ENCODE peak calls at places on chromosome 14, in eight cellular contexts. E is naive thymus-derived CD8-positive, alpha-beta T cell; S is left ventricle myocardium superior; R is GM12878; L is ureter; V is HCEC 1CT; U is OCI-LY7; Y is HEK293T. A is an unnamed sample.

GRCh38 chr14:68518180-68518579 is 274.7 kb downstream of the ZFP36L1 start:
- DNase-seq in E (no peak), S (no peak), R (no peak), L (no peak), V (no peak), U (no peak), Y (no peak), A (no peak)

GRCh38 chr14:31208546-31209424 is 1.2 kb upstream of the HECTD1 start:
- DNase-seq in E (no peak), S (no peak), R (no peak), L (no peak), V (no peak), U (no peak), Y (no peak), A (peak; percentile 29)

GRCh38 chr14:65242732-65243134 is 140.4 kb upstream of the MAX start:
- DNase-seq in E (no peak), S (no peak), R (no peak), L (no peak), V (no peak), U (no peak), Y (no peak), A (no peak)

GRCh38 chr14:100381386-100382105 is 58.4 kb downstream of the SLC25A47 start:
- DNase-seq in E (no peak), S (no peak), R (no peak), L (no peak), V (no peak), U (no peak), Y (no peak), A (no peak)

GRCh38 chr14:100472094-100472455 is 115.1 kb downstream of the BEGAIN start:
- DNase-seq in E (no peak), S (no peak), R (no peak), L (no peak), V (no peak), U (peak; percentile 21), Y (no peak), A (no peak)

GRCh38 chr14:55671641-55672040 is 91.6 kb downstream of the KTN1 start:
- DNase-seq in E (no peak), S (no peak), R (no peak), L (no peak), V (no peak), U (no peak), Y (no peak), A (no peak)

GRCh38 chr14:35927727-35928126 is 101.6 kb downstream of the BRMS1L start:
- DNase-seq in E (no peak), S (no peak), R (no peak), L (no peak), V (peak; percentile 3), U (no peak), Y (no peak), A (no peak)

GRCh38 chr14:20477211-20477876 is 8.1 kb downstream of the PNP start:
- DNase-seq in E (peak; percentile 63), S (peak; percentile 60), R (no peak), L (no peak), V (no peak), U (peak; percentile 51), Y (no peak), A (peak; percentile 42)

GRCh38 chr14:30656190-30656632 is 34.1 kb downstream of the SCFD1 start:
- DNase-seq in E (peak; percentile 5), S (no peak), R (peak; percentile 4), L (no peak), V (peak; percentile 47), U (peak; percentile 60), Y (peak; percentile 41), A (peak; percentile 32)

GRCh38 chr14:87615822-87616679 is 376.9 kb downstream of the GALC start:
- DNase-seq in E (no peak), S (peak; percentile 27), R (no peak), L (no peak), V (peak; percentile 18), U (peak; percentile 83), Y (peak; percentile 56), A (peak; percentile 30)

GRCh38 chr14:94079891-94080605 is 954 bp downstream of the DDX24 start:
- DNase-seq in E (peak; percentile 61), S (no peak), R (no peak), L (no peak), V (no peak), U (no peak), Y (no peak), A (peak; percentile 36)

GRCh38 chr14:90248594-90248993 is 7.8 kb upstream of the PSMC1 start:
- DNase-seq in E (no peak), S (no peak), R (no peak), L (no peak), V (no peak), U (no peak), Y (no peak), A (no peak)

GRCh38 chr14:61866932-61867920 is 105.0 kb downstream of the SNAPC1 start:
- DNase-seq in E (no peak), S (no peak), R (peak; percentile 88), L (no peak), V (no peak), U (no peak), Y (no peak), A (no peak)

GRCh38 chr14:31138301-31138700 is 69.3 kb downstream of the HECTD1 start:
- DNase-seq in E (no peak), S (no peak), R (no peak), L (no peak), V (no peak), U (no peak), Y (no peak), A (no peak)

GRCh38 chr14:87944987-87945604 is 47.9 kb downstream of the GALC start:
- DNase-seq in E (peak; percentile 48), S (no peak), R (no peak), L (no peak), V (peak; percentile 48), U (peak; percentile 56), Y (peak; percentile 9), A (peak; percentile 13)

GRCh38 chr14:94322648-94323570 is at the start of gene SERPINA6:
- DNase-seq in E (no peak), S (no peak), R (no peak), L (no peak), V (no peak), U (no peak), Y (no peak), A (no peak)

GRCh38 chr14:49461529-49462401 is 124.4 kb downstream of the RPS29 start:
- DNase-seq in E (peak; percentile 70), S (no peak), R (peak; percentile 43), L (peak; percentile 54), V (peak; percentile 61), U (peak; percentile 83), Y (peak; percentile 30), A (peak; percentile 33)

GRCh38 chr14:90562652-90563051 is 165.8 kb downstream of the CALM1 start:
- DNase-seq in E (no peak), S (no peak), R (no peak), L (no peak), V (no peak), U (no peak), Y (no peak), A (no peak)

GRCh38 chr14:34069854-34070582 is 119.1 kb upstream of the EGLN3 start:
- DNase-seq in E (no peak), S (no peak), R (no peak), L (no peak), V (no peak), U (no peak), Y (no peak), A (no peak)

GRCh38 chr14:49893309-49894213 is 679 bp downstream of the ARF6 start:
- DNase-seq in E (peak; percentile 79), S (peak; percentile 77), R (no peak), L (peak; percentile 62), V (peak; percentile 39), U (peak; percentile 66), Y (peak; percentile 51), A (peak; percentile 73)

GRCh38 chr14:79783061-79783460 is 428.2 kb downstream of the DIO2 start:
- DNase-seq in E (no peak), S (no peak), R (no peak), L (no peak), V (no peak), U (no peak), Y (no peak), A (no peak)

GRCh38 chr14:38866461-38866860 is 236.6 kb downstream of the SEC23A start:
- DNase-seq in E (no peak), S (no peak), R (no peak), L (no peak), V (no peak), U (no peak), Y (no peak), A (no peak)

GRCh38 chr14:35807131-35807961 is 1.7 kb downstream of the RALGAPA1 start:
- DNase-seq in E (no peak), S (no peak), R (no peak), L (no peak), V (no peak), U (no peak), Y (no peak), A (no peak)

GRCh38 chr14:95507174-95507573 is 9.3 kb downstream of the SYNE3 start:
- DNase-seq in E (no peak), S (peak; percentile 75), R (no peak), L (peak; percentile 82), V (peak; percentile 95), U (no peak), Y (no peak), A (no peak)

GRCh38 chr14:35387209-35387608 is 17.3 kb downstream of the NFKBIA start:
- DNase-seq in E (no peak), S (no peak), R (no peak), L (no peak), V (no peak), U (no peak), Y (no peak), A (no peak)

GRCh38 chr14:104503691-104504090 is 75.9 kb upstream of the C14orf180 start:
- DNase-seq in E (no peak), S (no peak), R (no peak), L (no peak), V (no peak), U (no peak), Y (no peak), A (no peak)

GRCh38 chr14:69713127-69713800 is 53.7 kb upstream of the SRSF5 start:
- DNase-seq in E (no peak), S (no peak), R (no peak), L (peak; percentile 68), V (no peak), U (no peak), Y (no peak), A (no peak)

GRCh38 chr14:96267336-96267735 is 11.3 kb downstream of the BDKRB1 start:
- DNase-seq in E (no peak), S (no peak), R (no peak), L (peak; percentile 75), V (peak; percentile 49), U (no peak), Y (no peak), A (no peak)

GRCh38 chr14:77763316-77763715 is 2.4 kb upstream of the SNW1 start:
- DNase-seq in E (no peak), S (no peak), R (no peak), L (no peak), V (no peak), U (no peak), Y (no peak), A (no peak)

GRCh38 chr14:89625208-89625987 is 208.4 kb upstream of the FOXN3 start:
- DNase-seq in E (no peak), S (peak; percentile 63), R (no peak), L (no peak), V (no peak), U (no peak), Y (no peak), A (no peak)

GRCh38 chr14:101075025-101075800 is 171.7 kb upstream of the RTL1 start:
- DNase-seq in E (no peak), S (no peak), R (no peak), L (peak; percentile 36), V (no peak), U (no peak), Y (no peak), A (no peak)

GRCh38 chr14:58839233-58839632 is 201.5 kb downstream of the DACT1 start:
- DNase-seq in E (no peak), S (no peak), R (no peak), L (no peak), V (no peak), U (no peak), Y (no peak), A (no peak)

GRCh38 chr14:68952544-68953535 is 26.3 kb downstream of the ACTN1 start:
- DNase-seq in E (no peak), S (peak; percentile 62), R (no peak), L (no peak), V (peak; percentile 65), U (no peak), Y (no peak), A (no peak)

GRCh38 chr14:61535032-61535431 is 160.3 kb upstream of the HIF1A start:
- DNase-seq in E (no peak), S (no peak), R (no peak), L (no peak), V (no peak), U (no peak), Y (no peak), A (no peak)

A was measured in germinal center.